ENCODE peak calls at places on chromosomes 5 and 9, in seven cellular contexts. Y, X, D, R, Z, P and J are unnamed samples.

GRCh38 chr9:92715488-92716231 is 45.7 kb upstream of the IPPK start:
- DNase-seq in D (no peak), Y (no peak), Z (no peak), X (no peak), P (no peak), R (no peak), J (no peak)

GRCh38 chr9:91761362-91761761 is 188.7 kb downstream of the ROR2 start:
- DNase-seq in Z (no peak), R (peak), D (no peak), X (no peak), Y (no peak), P (no peak), J (no peak)

GRCh38 chr9:123478967-123479602 is 123.1 kb downstream of the CRB2 start:
- DNase-seq in D (no peak), P (no peak), Z (no peak), X (no peak), Y (no peak), R (no peak), J (no peak)

GRCh38 chr5:172749076-172749475 is 21.9 kb downstream of the DUSP1 start:
- DNase-seq in X (no peak), D (no peak), P (no peak), Y (no peak), Z (no peak), R (no peak), J (no peak)

GRCh38 chr5:58714046-58714445 is 131.2 kb downstream of the RAB3C start:
- DNase-seq in D (no peak), Y (no peak), R (no peak), X (no peak), Z (no peak), P (no peak), J (no peak)

GRCh38 chr5:129506092-129506491 is 46.0 kb downstream of the ADAMTS19 start:
- DNase-seq in D (peak), Y (no peak), P (no peak), X (peak), Z (no peak), R (no peak), J (no peak)

GRCh38 chr5:94746731-94747124 is 128.3 kb downstream of the SLF1 start:
- DNase-seq in R (no peak), X (no peak), P (no peak), D (peak), Y (no peak), Z (no peak), J (no peak)

GRCh38 chr5:1765880-1766235 is 33.8 kb downstream of the MRPL36 start:
- DNase-seq in Z (no peak), P (no peak), D (no peak), Y (no peak), X (no peak), R (no peak), J (no peak)

GRCh38 chr9:104027295-104027694 is 66.8 kb upstream of the SMC2 start:
- DNase-seq in X (no peak), P (no peak), D (no peak), Z (no peak), Y (no peak), R (no peak), J (no peak)

GRCh38 chr9:93099551-93100264 is 3.7 kb downstream of the CARD19 start:
- DNase-seq in P (no peak), X (no peak), D (no peak), Z (no peak), R (no peak), Y (no peak), J (no peak)

GRCh38 chr9:68844623-68845612 is 139.9 kb downstream of the PIP5K1B start:
- DNase-seq in Y (no peak), X (peak), P (peak), R (peak), D (peak), Z (no peak), J (peak)

GRCh38 chr5:129051283-129051682 is 43.3 kb upstream of the ISOC1 start:
- DNase-seq in Y (no peak), P (no peak), Z (no peak), X (no peak), D (no peak), R (no peak), J (no peak)

GRCh38 chr9:22401671-22402070 is 45.0 kb upstream of the DMRTA1 start:
- DNase-seq in Z (no peak), Y (no peak), R (no peak), P (no peak), X (no peak), D (no peak), J (no peak)

GRCh38 chr5:179217356-179217755 is 127.9 kb downstream of the ADAMTS2 start:
- DNase-seq in P (peak), Z (no peak), X (peak), Y (no peak), R (no peak), D (peak), J (no peak)

GRCh38 chr5:94968507-94969095 is 316.3 kb downstream of the MCTP1 start:
- DNase-seq in D (peak), P (peak), R (peak), Z (peak), X (peak), Y (no peak), J (peak)

GRCh38 chr9:123660691-123661090 is 269.2 kb downstream of the DENND1A start:
- DNase-seq in R (no peak), D (no peak), Y (no peak), Z (no peak), X (no peak), P (peak), J (no peak)

GRCh38 chr5:17069995-17070405 is 133.9 kb upstream of the MYO10 start:
- DNase-seq in D (no peak), P (no peak), R (no peak), Z (no peak), Y (no peak), X (no peak), J (no peak)

GRCh38 chr5:27315541-27316282 is 277.3 kb upstream of the CDH9 start:
- DNase-seq in R (peak), Y (peak), D (peak), X (peak), P (no peak), Z (no peak), J (peak)

GRCh38 chr5:130985776-130986175 is 179.3 kb downstream of the HINT1 start:
- DNase-seq in X (no peak), R (no peak), Y (no peak), P (no peak), Z (no peak), D (no peak), J (no peak)

GRCh38 chr9:118829334-118829733 is 539.9 kb downstream of the BRINP1 start:
- DNase-seq in D (peak), Z (peak), P (no peak), X (no peak), Y (no peak), R (peak), J (no peak)

GRCh38 chr5:178338750-178339144 is 106.1 kb upstream of the PHYKPL start:
- DNase-seq in Y (no peak), X (no peak), Z (no peak), D (no peak), R (no peak), P (no peak), J (no peak)

GRCh38 chr9:76887003-76887821 is 18.7 kb downstream of the PRUNE2 start:
- DNase-seq in Z (no peak), D (no peak), P (no peak), X (no peak), R (no peak), Y (no peak), J (no peak)

GRCh38 chr5:80067531-80067930 is 32.4 kb downstream of the THBS4 start:
- DNase-seq in Z (no peak), D (no peak), Y (no peak), P (no peak), R (no peak), X (no peak), J (no peak)

GRCh38 chr9:72592501-72593403 is 71.3 kb downstream of the TMC1 start:
- DNase-seq in Y (no peak), R (peak), Z (peak), P (peak), D (peak), X (peak), J (peak)

GRCh38 chr9:137077758-137078693 is 709 bp downstream of the UAP1L1 start:
- DNase-seq in X (no peak), Z (no peak), R (no peak), D (peak), P (no peak), Y (no peak), J (no peak)

GRCh38 chr9:129968690-129969485 is 74.1 kb downstream of the FNBP1 start:
- DNase-seq in R (no peak), Z (no peak), Y (no peak), P (no peak), D (peak), X (peak), J (no peak)

GRCh38 chr5:51486158-51486557 is 102.9 kb downstream of the ISL1 start:
- DNase-seq in Y (no peak), X (no peak), Z (no peak), R (no peak), P (no peak), D (no peak), J (no peak)

GRCh38 chr9:102479191-102479590 is 515.9 kb upstream of the CYLC2 start:
- DNase-seq in R (no peak), X (no peak), Y (no peak), P (no peak), Z (no peak), D (no peak), J (no peak)

GRCh38 chr5:171898879-171899278 is 107.6 kb downstream of the FBXW11 start:
- DNase-seq in Z (no peak), R (no peak), P (no peak), D (no peak), X (no peak), Y (no peak), J (no peak)

GRCh38 chr5:138573949-138574670 is 1.1 kb downstream of the HSPA9 start:
- DNase-seq in P (no peak), Z (no peak), Y (no peak), D (peak), R (no peak), X (peak), J (no peak)

GRCh38 chr9:38046669-38047300 is 22.2 kb downstream of the SHB start:
- DNase-seq in Z (no peak), X (peak), Y (no peak), D (peak), R (peak), P (peak), J (peak)

GRCh38 chr5:75052461-75053285 is at the start of gene GCNT4:
- DNase-seq in R (peak), Y (no peak), X (peak), D (peak), Z (peak), P (peak), J (peak)

GRCh38 chr9:441131-441530 is 226.5 kb downstream of the DOCK8 start:
- DNase-seq in Y (no peak), R (no peak), D (no peak), Z (no peak), P (no peak), X (no peak), J (no peak)

GRCh38 chr9:438961-439768 is 224.5 kb downstream of the DOCK8 start:
- DNase-seq in Z (no peak), X (no peak), D (no peak), Y (no peak), R (no peak), P (no peak), J (no peak)

GRCh38 chr9:437066-438015 is 222.7 kb downstream of the DOCK8 start:
- DNase-seq in Y (no peak), Z (no peak), R (no peak), D (peak), X (peak), P (peak), J (no peak)

DNA sequence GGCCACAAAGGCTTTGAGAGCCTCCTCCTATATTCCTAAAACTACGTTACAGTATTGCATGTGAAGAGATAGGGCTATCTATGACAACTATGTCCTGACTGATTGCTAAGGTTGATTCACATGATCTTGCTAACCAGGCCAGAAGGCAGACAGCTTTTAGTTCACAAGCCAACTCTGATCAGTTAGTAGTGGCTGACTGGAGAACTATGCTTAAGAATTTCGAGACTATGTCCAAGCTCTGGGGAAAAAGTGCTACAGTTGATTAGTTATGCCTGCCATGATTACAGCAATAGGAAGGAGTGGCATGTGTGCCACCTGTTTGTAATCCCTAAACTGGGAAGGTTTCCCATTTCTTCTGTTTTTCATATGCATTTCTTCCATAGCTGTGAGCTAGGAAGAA is 223.4 kb downstream of the DOCK8 start:
- DNase-seq in Z (no peak), R (no peak), D (no peak), Y (no peak), P (peak), X (peak), J (no peak)
- H2AK5ac ChIP-seq in Z (no peak), R (no peak), D (no peak), Y (no peak), P (no peak), X (no peak), J (no peak)

GRCh38 chr9:108235599-108235998 is 620.2 kb downstream of the ACTL7B start:
- DNase-seq in R (peak), Y (no peak), D (peak), P (peak), X (no peak), Z (no peak), J (no peak)
- H3K4ac ChIP-seq in R (no peak), Y (no peak), D (no peak), P (no peak), X (no peak), Z (no peak), J (no peak)

GRCh38 chr5:34736445-34737119 is 80.5 kb downstream of the RAI14 start:
- DNase-seq in Z (no peak), D (peak), X (peak), R (peak), Y (peak), P (peak), J (peak)

GRCh38 chr5:34734321-34734720 is 78.2 kb downstream of the RAI14 start:
- DNase-seq in P (no peak), Y (no peak), X (peak), R (peak), D (no peak), Z (no peak), J (no peak)

GRCh38 chr5:34738381-34738780 is 82.3 kb downstream of the RAI14 start:
- DNase-seq in Y (no peak), X (no peak), P (no peak), R (no peak), Z (no peak), D (no peak), J (no peak)

GRCh38 chr5:34731435-34732232 is 75.5 kb downstream of the RAI14 start:
- DNase-seq in R (no peak), D (no peak), X (no peak), Z (no peak), P (no peak), Y (no peak), J (peak)

GRCh38 chr5:34735436-34736426 is 79.6 kb downstream of the RAI14 start:
- DNase-seq in P (peak), X (peak), R (peak), D (peak), Y (no peak), Z (no peak), J (peak)
- H2AK5ac ChIP-seq in P (no peak), X (no peak), R (no peak), D (peak), Y (no peak), Z (no peak), J (no peak)

DNA sequence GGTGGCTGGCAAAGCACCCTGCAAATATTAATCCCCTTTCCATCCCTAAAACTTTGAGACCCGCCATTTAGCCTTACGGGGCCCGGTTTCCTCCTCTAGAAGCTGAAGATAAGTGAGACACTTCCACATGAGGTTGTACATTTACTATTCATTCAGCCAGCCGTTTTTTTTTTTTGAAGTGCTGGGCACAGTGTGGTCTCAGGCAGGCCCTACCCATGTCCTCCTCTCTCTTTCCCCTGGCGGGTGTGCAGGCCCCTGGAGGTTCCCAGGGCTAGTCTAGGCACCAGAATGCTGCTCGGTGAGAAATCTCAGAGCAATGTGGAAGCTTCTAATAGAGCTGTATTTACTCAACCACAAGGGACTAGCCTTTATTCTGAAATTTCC is 107.4 kb upstream of the LARP1 start:
- DNase-seq in X (no peak), Y (no peak), P (no peak), D (peak), R (peak), Z (no peak), J (no peak)
- H3K4ac ChIP-seq in X (no peak), Y (no peak), P (no peak), D (no peak), R (no peak), Z (no peak), J (no peak)

GRCh38 chr5:34586117-34586885 is 69.8 kb upstream of the RAI14 start:
- DNase-seq in Z (no peak), R (no peak), X (peak), D (peak), P (peak), Y (no peak), J (no peak)
- H2AK5ac ChIP-seq in Z (no peak), R (no peak), X (peak), D (no peak), P (no peak), Y (no peak), J (no peak)

DNA sequence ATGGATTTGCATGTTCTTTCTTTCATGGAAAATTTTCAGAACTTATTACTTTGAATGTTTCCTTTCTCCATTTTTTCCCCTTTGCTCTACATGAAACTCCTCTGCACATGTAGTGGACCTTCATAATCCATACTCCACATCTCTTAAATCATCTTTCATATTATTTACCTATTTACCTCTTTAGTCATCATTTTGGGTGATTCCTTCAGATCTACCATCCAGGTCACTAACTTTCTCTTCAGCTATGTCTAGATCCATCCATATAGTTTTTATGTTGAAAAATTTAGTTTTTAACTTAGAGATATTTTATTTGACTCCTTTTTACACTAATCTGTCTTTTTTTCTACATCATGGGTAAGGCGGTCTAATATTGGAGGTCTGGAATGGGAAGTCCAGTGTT is 586.6 kb downstream of the NR2F1-AS1 start:
- DNase-seq in Y (no peak), P (no peak), R (no peak), X (no peak), D (no peak), Z (no peak), J (no peak)
- H3K4ac ChIP-seq in Y (no peak), P (no peak), R (no peak), X (no peak), D (no peak), Z (no peak), J (no peak)

GRCh38 chr9:105973811-105974407 is 279.6 kb downstream of the TMEM38B start:
- DNase-seq in P (no peak), R (peak), X (no peak), D (peak), Z (peak), Y (no peak), J (no peak)
- H2AK5ac ChIP-seq in P (no peak), R (no peak), X (no peak), D (no peak), Z (no peak), Y (no peak), J (no peak)